ENCODE peak calls at places on chromosome 7, in five cellular contexts. P, R, Z, N and B are unnamed samples. For H3K4me1, the result is how much of the 10 kb centered on the place peaks cover.

GRCh38 chr7:66246549-66247171 is 41.5 kb downstream of the TPST1 start:
- DNase-seq in R (no peak), P (no peak), Z (no peak), N (no peak), B (no peak)

GRCh38 chr7:133529861-133530260 is 277.0 kb downstream of the EXOC4 start:
- DNase-seq in P (no peak), Z (no peak), R (no peak), N (no peak), B (no peak)

GRCh38 chr7:81725003-81725402 is 44.8 kb downstream of the HGF start:
- DNase-seq in Z (no peak), R (no peak), N (no peak), P (no peak), B (no peak)

GRCh38 chr7:117212969-117213877 is 109.6 kb downstream of the WNT2 start:
- DNase-seq in R (peak), Z (peak), N (no peak), P (peak), B (peak)

GRCh38 chr7:40303996-40304395 is 169.2 kb downstream of the SUGCT start:
- DNase-seq in N (no peak), Z (no peak), P (no peak), R (no peak), B (no peak)

GRCh38 chr7:29825750-29826529 is 19.6 kb downstream of the WIPF3 start:
- DNase-seq in P (no peak), N (no peak), Z (no peak), R (no peak), B (no peak)

GRCh38 chr7:26925768-26926167 is 61.4 kb upstream of the SKAP2 start:
- DNase-seq in N (no peak), R (no peak), P (no peak), Z (no peak), B (no peak)

GRCh38 chr7:121020243-121020642 is 31.7 kb downstream of the CPED1 start:
- DNase-seq in Z (no peak), N (no peak), P (no peak), R (no peak), B (no peak)

GRCh38 chr7:51467384-51468017 is 150.9 kb upstream of the COBL start:
- DNase-seq in Z (no peak), N (no peak), P (no peak), R (no peak), B (no peak)

GRCh38 chr7:68980011-68980410 is 618.3 kb upstream of the AUTS2 start:
- DNase-seq in N (no peak), P (no peak), Z (no peak), R (no peak), B (no peak)

GRCh38 chr7:30911561-30911969 is at the start of gene AQP1:
- DNase-seq in P (peak), Z (peak), N (peak), R (peak), B (peak)

GRCh38 chr7:30912454-30912985 is 867 bp downstream of the AQP1 start:
- DNase-seq in R (no peak), Z (no peak), N (no peak), P (no peak), B (peak)

GRCh38 chr7:30912021-30912420 is 368 bp downstream of the AQP1 start:
- DNase-seq in P (no peak), N (peak), Z (no peak), R (no peak), B (no peak)

GRCh38 chr7:30910369-30911073 is 1.1 kb upstream of the AQP1 start:
- DNase-seq in N (no peak), P (no peak), Z (no peak), R (no peak), B (no peak)

DNA sequence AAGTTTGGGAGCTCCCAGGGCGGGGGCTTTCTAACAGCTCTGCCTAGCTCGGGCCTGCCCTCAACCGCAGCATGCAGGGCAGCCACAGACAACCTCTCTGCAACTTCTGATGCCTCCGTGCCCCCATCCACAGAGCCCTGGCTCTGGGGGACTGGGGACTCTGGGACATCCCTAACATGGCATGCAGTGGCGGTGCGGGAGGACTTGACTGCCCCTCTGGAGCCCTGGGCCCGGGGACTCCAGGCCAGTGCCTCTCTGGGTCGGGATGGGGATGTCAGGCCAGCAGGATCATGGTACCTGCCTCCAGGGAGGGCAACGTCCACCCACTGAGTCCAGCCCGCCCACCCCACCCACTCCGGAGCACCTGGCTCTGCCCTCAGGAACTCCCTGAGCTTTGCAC is 520 bp upstream of the AQP1 start:
- DNase-seq in N (peak), R (no peak), Z (no peak), P (no peak), B (no peak)
- TF ChIP-seq CTCF in N (no peak), R (no peak), Z (no peak), P (no peak), B (no peak)

GRCh38 chr7:44080686-44081265 is 1.6 kb downstream of the POLM start:
- DNase-seq in P (no peak), N (no peak), Z (no peak), R (no peak), B (no peak)
- H3K4me3 ChIP-seq in P (no peak), N (no peak), Z (no peak), R (no peak), B (peak)

GRCh38 chr7:22667187-22667561 is 59.8 kb upstream of the IL6 start:
- DNase-seq in N (no peak), P (no peak), R (no peak), Z (no peak), B (no peak)

GRCh38 chr7:22664988-22665798 is 61.8 kb upstream of the IL6 start:
- DNase-seq in P (no peak), Z (no peak), N (no peak), R (no peak), B (no peak)

GRCh38 chr7:22665816-22666375 is 61.1 kb upstream of the IL6 start:
- DNase-seq in P (no peak), Z (no peak), R (no peak), N (no peak), B (no peak)

GRCh38 chr7:22667562-22668239 is 59.3 kb upstream of the IL6 start:
- DNase-seq in P (no peak), N (no peak), Z (no peak), R (no peak), B (no peak)

DNA sequence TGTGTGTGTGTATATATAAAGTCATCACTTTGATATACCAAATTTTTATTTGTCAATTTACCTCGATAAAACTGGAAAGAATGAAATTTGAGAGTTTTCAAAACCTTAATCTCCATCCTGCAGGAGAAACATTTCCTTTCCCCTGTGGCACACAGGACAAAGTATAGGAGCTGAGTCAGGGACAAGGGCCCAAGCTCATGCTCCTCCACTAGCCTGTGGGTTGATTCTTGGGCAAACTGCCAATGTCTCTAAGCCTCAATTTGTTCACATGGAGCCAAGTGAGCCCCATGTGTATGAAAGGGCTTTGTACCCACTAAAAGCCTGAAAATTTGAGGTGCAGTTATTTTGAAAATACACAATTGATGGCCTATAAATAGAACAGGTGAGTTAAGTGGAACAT is 60.3 kb upstream of the IL6 start:
- DNase-seq in P (no peak), N (no peak), R (no peak), Z (no peak), B (no peak)
- H3K4me1 ChIP-seq in P (under half), N (under half), R (under half), Z (under half), B (under half)

DNA sequence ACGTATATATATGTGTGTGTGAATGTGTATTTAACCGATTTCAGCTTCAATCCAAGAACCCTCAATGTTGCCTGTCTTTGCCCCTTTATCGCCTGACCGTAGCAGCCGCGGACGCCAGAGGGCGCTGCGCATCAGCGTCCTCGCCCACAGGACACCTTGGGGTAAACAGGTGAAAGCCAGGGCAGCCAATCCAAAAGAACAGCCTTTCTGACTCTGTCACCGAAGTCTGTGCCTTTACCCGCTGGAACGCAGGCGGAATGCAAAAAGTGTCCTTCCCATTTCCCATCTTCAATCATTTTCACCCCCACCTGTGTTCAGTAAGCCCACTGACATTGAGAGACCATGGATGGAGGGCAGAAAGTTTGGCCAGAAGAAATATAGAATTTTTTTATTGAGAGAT is 3.6 kb downstream of the NXPH1 start:
- DNase-seq in R (no peak), Z (peak), N (no peak), P (no peak), B (no peak)
- TF ChIP-seq CTCF in R (peak), Z (peak), N (peak), P (no peak), B (no peak)

GRCh38 chr7:150976529-150977381 is 1.4 kb downstream of the KCNH2 start:
- DNase-seq in N (peak), R (no peak), Z (no peak), P (no peak), B (no peak)

GRCh38 chr7:150977382-150978135 is 562 bp downstream of the KCNH2 start:
- DNase-seq in R (no peak), Z (no peak), N (peak), P (no peak), B (no peak)

GRCh38 chr7:150974468-150975391 is 3.4 kb downstream of the KCNH2 start:
- DNase-seq in P (peak), R (no peak), N (peak), Z (peak), B (no peak)

GRCh38 chr7:150973571-150974451 is 4.3 kb downstream of the KCNH2 start:
- DNase-seq in N (peak), R (no peak), P (no peak), Z (peak), B (no peak)

GRCh38 chr7:150975536-150976285 is 2.4 kb downstream of the KCNH2 start:
- DNase-seq in Z (no peak), N (peak), R (no peak), P (no peak), B (no peak)
- H3K4me3 ChIP-seq in Z (peak), N (no peak), R (no peak), P (peak), B (no peak)

GRCh38 chr7:33907625-33908024 is 2.3 kb downstream of the BMPER start:
- DNase-seq in R (no peak), P (no peak), N (no peak), Z (no peak), B (no peak)
- H3K4me1 ChIP-seq in R (under half), P (under half), N (under half), Z (under half), B (under half)

GRCh38 chr7:80154656-80155325 is 20.2 kb downstream of the GNAI1 start:
- DNase-seq in P (no peak), R (no peak), Z (no peak), N (no peak), B (no peak)

GRCh38 chr7:80151274-80151665 is 16.6 kb downstream of the GNAI1 start:
- DNase-seq in P (no peak), Z (no peak), N (no peak), R (no peak), B (no peak)

GRCh38 chr7:80153446-80153845 is 18.8 kb downstream of the GNAI1 start:
- DNase-seq in N (no peak), R (no peak), P (no peak), Z (no peak), B (no peak)

GRCh38 chr7:80147543-80148376 is 13.1 kb downstream of the GNAI1 start:
- DNase-seq in R (no peak), N (no peak), P (no peak), Z (no peak), B (no peak)

GRCh38 chr7:80150621-80151273 is 16.1 kb downstream of the GNAI1 start:
- DNase-seq in R (no peak), N (no peak), Z (no peak), P (no peak), B (no peak)
- TF ChIP-seq CTCF in R (no peak), N (no peak), Z (no peak), P (no peak), B (no peak)

GRCh38 chr7:158655507-158655906 is 49.1 kb downstream of the NCAPG2 start:
- DNase-seq in Z (no peak), R (no peak), N (no peak), P (no peak), B (no peak)

GRCh38 chr7:158657189-158657746 is 47.3 kb downstream of the NCAPG2 start:
- DNase-seq in N (no peak), P (no peak), Z (no peak), R (no peak), B (no peak)

GRCh38 chr7:158658475-158658874 is 46.1 kb downstream of the NCAPG2 start:
- DNase-seq in R (no peak), P (no peak), Z (no peak), N (no peak), B (no peak)

GRCh38 chr7:158651968-158652555 is 52.5 kb downstream of the NCAPG2 start:
- DNase-seq in R (no peak), Z (no peak), N (no peak), P (no peak), B (no peak)

DNA sequence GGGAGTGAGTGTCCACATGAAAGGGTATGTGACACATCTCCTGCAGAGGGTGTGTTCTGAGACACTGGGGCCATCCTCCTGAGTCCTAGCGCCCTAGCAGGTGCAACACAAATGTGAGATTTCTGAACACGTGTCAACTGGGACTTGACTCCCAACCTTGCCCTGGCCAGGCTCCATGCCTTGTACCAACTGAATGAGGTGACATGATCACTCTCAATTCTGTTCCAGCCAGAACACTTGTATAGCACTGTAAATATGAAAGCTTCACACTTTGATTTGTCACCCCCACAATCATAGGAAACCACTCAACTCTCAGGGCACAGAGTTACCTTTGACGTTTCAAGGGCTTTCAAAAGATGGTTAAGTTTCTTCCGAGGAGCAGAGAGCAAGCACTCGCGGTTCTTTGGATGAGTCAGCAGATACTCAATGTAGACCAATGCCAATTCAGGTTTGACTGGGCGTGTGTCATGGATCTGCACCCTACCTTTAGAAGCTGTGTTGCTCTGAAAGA is 48.6 kb downstream of the NCAPG2 start:
- DNase-seq in P (no peak), N (no peak), Z (no peak), R (no peak), B (no peak)
- H3K4me3 ChIP-seq in P (no peak), N (no peak), Z (no peak), R (no peak), B (no peak)